ENCODE peak calls at places on chromosome X, in four cellular contexts. Y is right cardiac atrium, X is fibroblast of mammary gland, V is MCF 10A. O is an unnamed sample.

GRCh38 chrX:70452143-70452733 is 7.6 kb downstream of the DLG3 start:
- DNase-seq in Y (peak), X (peak), V (peak), O (peak)

GRCh38 chrX:154698630-154699248 is 45.4 kb upstream of the CTAG2 start:
- DNase-seq in Y (no peak), X (no peak), V (no peak), O (no peak)

GRCh38 chrX:24020280-24020876 is 6.6 kb downstream of the KLHL15 start:
- DNase-seq in Y (no peak), X (peak), V (no peak), O (no peak)

GRCh38 chrX:77691916-77692315 is 94.1 kb downstream of the ATRX start:
- DNase-seq in Y (no peak), X (no peak), V (no peak), O (no peak)

GRCh38 chrX:11138498-11139390 is 27.6 kb downstream of the HCCS start:
- DNase-seq in Y (no peak), X (no peak), V (no peak), O (no peak)

GRCh38 chrX:21996872-21997271 is 35.3 kb upstream of the PHEX start:
- DNase-seq in Y (no peak), X (peak), V (peak), O (peak)

GRCh38 chrX:56787734-56788152 is 58.7 kb downstream of the NBDY start:
- DNase-seq in Y (no peak), X (no peak), V (no peak), O (no peak)

GRCh38 chrX:49139713-49140112 is 16.2 kb upstream of the GPKOW start:
- DNase-seq in Y (no peak), X (no peak), V (peak), O (no peak)

GRCh38 chrX:119708936-119709335 is 16.0 kb upstream of the SEPTIN6 start:
- DNase-seq in Y (no peak), X (peak), V (no peak), O (no peak)